ENCODE peak calls at places on chromosomes 11 and 22, in seven cellular contexts. Q is A673; Y is cardiac muscle cell; I is stomach; K is body of pancreas; X is IMR-90; M is CD8-positive, alpha-beta T cell. N is an unnamed sample. For H3K4me1 and H3K36me3, the result is how much of the 10 kb centered on the place peaks cover.

GRCh38 chr11:27319065-27319464 is 44.0 kb downstream of the CCDC34 start:
- DNase-seq in I (no peak), K (no peak), Q (no peak), X (peak), M (no peak), Y (no peak), N (no peak)

GRCh38 chr22:23042179-23042578 is 28.1 kb upstream of the GNAZ start:
- DNase-seq in I (no peak), X (no peak), Q (no peak), K (no peak), M (no peak), Y (no peak), N (no peak)

GRCh38 chr11:35639591-35640179 is 21.4 kb downstream of the FJX1 start:
- DNase-seq in X (no peak), Y (no peak), K (no peak), Q (no peak), M (no peak), I (no peak), N (no peak)

GRCh38 chr22:47837703-47838102 is 1075.3 kb downstream of the TBC1D22A start:
- DNase-seq in Q (peak), I (no peak), Y (no peak), M (no peak), K (peak), X (no peak), N (no peak)

GRCh38 chr22:41557401-41558240 is 3.2 kb upstream of the CSDC2 start:
- DNase-seq in M (no peak), Y (no peak), Q (peak), K (peak), X (peak), I (peak), N (peak)

GRCh38 chr11:77418155-77418980 is 55.5 kb downstream of the PAK1 start:
- DNase-seq in X (no peak), Y (no peak), Q (no peak), I (no peak), M (no peak), K (no peak), N (no peak)

GRCh38 chr11:27328602-27329001 is 34.4 kb downstream of the CCDC34 start:
- DNase-seq in Y (no peak), Q (no peak), I (no peak), K (no peak), M (no peak), X (no peak), N (no peak)

GRCh38 chr11:97937501-97937900 is 1083.2 kb upstream of the CNTN5 start:
- DNase-seq in I (no peak), Q (no peak), X (peak), K (no peak), Y (no peak), M (no peak), N (no peak)

GRCh38 chr22:31871475-31871874 is 72.9 kb upstream of the YWHAH start:
- DNase-seq in K (no peak), I (no peak), Y (no peak), M (no peak), Q (no peak), X (no peak), N (no peak)

GRCh38 chr11:17574799-17575144 is 27.7 kb downstream of the OTOG start:
- DNase-seq in X (no peak), Y (no peak), Q (no peak), M (no peak), I (no peak), K (no peak), N (no peak)

GRCh38 chr11:63999349-64000025 is 13.2 kb downstream of the OTUB1 start:
- DNase-seq in M (peak), Y (peak), K (no peak), Q (peak), X (no peak), I (peak), N (peak)

GRCh38 chr11:111021131-111021530 is 224.4 kb upstream of the POU2AF2 start:
- DNase-seq in I (no peak), X (no peak), M (no peak), Q (no peak), Y (peak), K (no peak), N (peak)

GRCh38 chr11:9613118-9613829 is 39.8 kb downstream of the WEE1 start:
- DNase-seq in I (peak), M (peak), Q (peak), X (peak), Y (peak), K (peak), N (peak)

GRCh38 chr11:108112059-108112458 is 9.3 kb upstream of the ACAT1 start:
- DNase-seq in Q (no peak), Y (no peak), M (no peak), K (no peak), X (peak), I (no peak), N (no peak)

GRCh38 chr22:20101638-20102037 is 14.3 kb upstream of the RANBP1 start:
- DNase-seq in X (no peak), I (no peak), Y (no peak), M (no peak), K (no peak), Q (no peak), N (no peak)

GRCh38 chr11:6387811-6388599 is 2.3 kb upstream of the SMPD1 start:
- DNase-seq in Y (no peak), Q (no peak), M (no peak), X (peak), I (no peak), K (no peak), N (no peak)

GRCh38 chr22:34214372-34214771 is 294.1 kb upstream of the LARGE1 start:
- DNase-seq in X (no peak), Q (no peak), I (no peak), Y (no peak), K (no peak), M (no peak), N (no peak)

GRCh38 chr11:110032957-110033570 is 60.1 kb upstream of the ZC3H12C start:
- DNase-seq in I (no peak), X (no peak), M (no peak), Y (no peak), Q (no peak), K (no peak), N (no peak)

GRCh38 chr11:77020751-77021150 is 13.4 kb upstream of the B3GNT6 start:
- DNase-seq in K (no peak), Y (no peak), X (no peak), I (no peak), Q (no peak), M (no peak), N (no peak)

GRCh38 chr22:21104126-21104691 is 58.5 kb downstream of the LRRC74B start:
- DNase-seq in K (no peak), Q (no peak), I (no peak), X (no peak), Y (no peak), M (no peak), N (no peak)

GRCh38 chr11:8826145-8826786 is 84.7 kb upstream of the AKIP1 start:
- DNase-seq in Y (no peak), M (no peak), I (no peak), K (no peak), X (peak), Q (no peak), N (no peak)

GRCh38 chr22:28268176-28268575 is 349.1 kb upstream of the PITPNB start:
- DNase-seq in I (no peak), M (no peak), K (no peak), Y (no peak), X (no peak), Q (no peak), N (peak)

GRCh38 chr11:70073188-70073817 is 4.8 kb upstream of the ANO1 start:
- DNase-seq in Y (no peak), I (no peak), M (no peak), Q (peak), K (no peak), X (peak), N (no peak)

GRCh38 chr11:73095613-73096012 is 46.5 kb downstream of the FCHSD2 start:
- DNase-seq in M (no peak), I (no peak), K (no peak), Q (no peak), Y (peak), X (no peak), N (no peak)

GRCh38 chr11:28697920-28698827 is 590.0 kb downstream of the METTL15 start:
- DNase-seq in M (no peak), K (peak), X (peak), I (peak), Q (peak), Y (peak), N (peak)

GRCh38 chr22:47129902-47130301 is 367.5 kb downstream of the TBC1D22A start:
- DNase-seq in Y (no peak), I (peak), Q (no peak), K (no peak), M (no peak), X (no peak), N (no peak)

GRCh38 chr11:70595452-70595851 is 197.1 kb downstream of the CTTN start:
- DNase-seq in I (no peak), M (no peak), Q (no peak), Y (no peak), X (no peak), K (no peak), N (no peak)

GRCh38 chr22:30241576-30242371 is 4.8 kb downstream of the LIF start:
- DNase-seq in Y (no peak), K (no peak), X (peak), M (no peak), Q (no peak), I (no peak), N (no peak)

GRCh38 chr11:114270531-114271270 is 25.5 kb upstream of the NNMT start:
- DNase-seq in K (no peak), I (no peak), Q (no peak), X (no peak), M (peak), Y (no peak), N (no peak)

GRCh38 chr11:131483453-131483852 is 113.0 kb downstream of the NTM start:
- DNase-seq in K (no peak), Y (no peak), I (no peak), Q (no peak), X (no peak), M (no peak), N (no peak)

GRCh38 chr11:15665368-15665871 is 550.7 kb downstream of the INSC start:
- DNase-seq in Q (no peak), Y (no peak), M (no peak), I (no peak), K (no peak), X (peak), N (no peak)

GRCh38 chr11:15667127-15667725 is 552.5 kb downstream of the INSC start:
- DNase-seq in K (no peak), X (peak), M (no peak), Q (no peak), Y (no peak), I (no peak), N (no peak)

GRCh38 chr11:15660496-15660895 is 545.8 kb downstream of the INSC start:
- DNase-seq in K (no peak), X (no peak), Q (no peak), I (no peak), M (no peak), Y (no peak), N (no peak)

GRCh38 chr11:15663778-15664218 is 549.1 kb downstream of the INSC start:
- DNase-seq in K (peak), M (no peak), I (no peak), Q (peak), Y (no peak), X (no peak), N (peak)

GRCh38 chr11:15662285-15662684 is 547.6 kb downstream of the INSC start:
- DNase-seq in M (no peak), X (no peak), I (no peak), Q (no peak), Y (no peak), K (no peak), N (no peak)
- H3K4me1 ChIP-seq in M (under half), X (under half), I (under half), Q (under half), Y (under half), K (under half), N (under half)

GRCh38 chr11:122107566-122107965 is 8.4 kb downstream of the BLID start:
- DNase-seq in X (no peak), Y (peak), K (no peak), M (no peak), Q (no peak), I (no peak), N (no peak)
- H3K36me3 ChIP-seq in X (under half), Y (under half), K (under half), M (under half), Q (under half), I (under half), N (under half)

DNA sequence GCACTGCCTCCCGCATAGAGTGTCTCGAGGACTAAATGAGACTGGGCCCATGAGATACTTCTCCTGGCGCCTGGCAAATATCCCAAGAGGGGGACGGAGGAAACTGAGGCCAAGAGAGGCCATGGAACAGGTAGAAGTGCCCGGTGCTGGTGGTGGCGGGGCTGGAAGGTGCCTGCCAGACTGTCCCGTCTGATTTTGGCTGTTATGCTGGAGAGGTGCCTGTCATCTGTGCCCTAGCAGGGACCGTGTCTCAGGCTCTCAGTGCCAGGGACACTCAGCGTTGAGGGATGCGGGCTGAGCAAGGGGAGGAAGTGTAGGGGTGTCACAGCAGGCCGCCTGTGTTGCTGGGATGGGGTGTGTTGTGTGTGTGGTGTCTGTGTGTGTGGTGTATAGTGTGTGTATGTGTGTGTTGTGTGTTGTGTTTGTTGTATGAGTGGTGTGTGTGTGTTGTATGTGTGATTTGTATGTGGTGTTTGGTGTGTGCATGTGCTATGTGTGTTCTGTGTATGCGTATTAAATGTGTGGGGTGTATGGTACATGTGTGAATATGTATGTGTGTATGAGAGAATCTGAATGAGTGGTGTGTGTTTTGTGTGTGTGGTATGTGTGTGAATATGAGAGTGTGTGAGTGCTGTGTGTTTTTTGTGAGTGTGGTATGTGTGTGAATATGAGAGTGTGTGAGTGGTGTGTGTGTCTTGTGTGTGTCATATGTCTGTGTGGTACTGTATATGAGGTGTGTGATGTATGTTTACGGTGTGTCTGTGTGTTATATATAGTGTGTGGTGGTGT is 21.3 kb upstream of the SHISAL1 start:
- DNase-seq in Q (no peak), M (no peak), I (no peak), X (no peak), K (no peak), Y (no peak), N (no peak)
- H3K4me1 ChIP-seq in Q (under half), M (under half), I (under half), X (under half), K (under half), Y (under half), N (under half)

DNA sequence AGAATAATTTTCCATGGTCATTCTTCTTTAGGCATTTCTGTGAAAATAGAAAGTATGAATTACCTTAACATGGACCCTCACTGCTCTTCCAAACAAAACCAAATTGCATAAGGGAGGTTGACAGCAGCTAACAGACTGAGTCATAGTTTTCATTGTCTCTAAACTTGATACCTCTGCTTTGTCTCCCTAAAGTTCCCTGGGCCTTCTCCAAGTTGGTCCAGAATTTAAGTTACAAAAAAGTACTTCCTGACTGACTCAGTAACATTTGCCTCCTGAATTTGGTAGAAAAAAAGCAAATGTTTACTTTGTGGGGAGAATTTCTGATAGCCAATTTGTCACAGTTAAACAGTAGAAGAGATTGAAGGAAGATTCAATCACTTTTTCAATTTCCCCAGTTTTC is 3.0 kb downstream of the OR8D1 start:
- DNase-seq in K (no peak), Y (no peak), X (peak), I (no peak), M (no peak), Q (no peak), N (no peak)
- H3K36me3 ChIP-seq in K (under half), Y (under half), X (under half), I (under half), M (under half), Q (under half), N (under half)

N was measured in thyroid gland.